ENCODE peak calls at places on chromosomes 5 and 9, in eight cellular contexts. H is spleen, B is psoas muscle, V is lower lobe of right lung, A is tibial artery, Z is gastrocnemius medialis, M is right lobe of liver, S is suprapubic skin. I is an unnamed sample. For H3K4me1, the result is how much of the 10 kb centered on the place peaks cover.

GRCh38 chr5:75412111-75412990 is 75.3 kb downstream of the HMGCR start:
- DNase-seq in H (no peak), B (no peak), V (no peak), A (no peak), Z (no peak), M (no peak), S (no peak), I (no peak)

GRCh38 chr5:53032188-53032587 is 43.0 kb downstream of the ITGA2 start:
- DNase-seq in H (no peak), B (no peak), V (no peak), A (no peak), Z (no peak), M (no peak), S (no peak), I (no peak)

GRCh38 chr5:59661939-59662615 is 231.4 kb downstream of the PDE4D start:
- DNase-seq in H (no peak), B (no peak), V (no peak), A (no peak), Z (no peak), M (no peak), S (no peak), I (no peak)

GRCh38 chr5:171207256-171207866 is 101.7 kb upstream of the TLX3 start:
- DNase-seq in H (no peak), B (no peak), V (no peak), A (no peak), Z (no peak), M (no peak), S (no peak), I (peak)

GRCh38 chr5:33310471-33310870 is 130.3 kb upstream of the TARS1 start:
- DNase-seq in H (no peak), B (no peak), V (no peak), A (no peak), Z (no peak), M (no peak), S (no peak), I (no peak)

GRCh38 chr5:142151436-142152382 is 43.1 kb downstream of the NDFIP1 start:
- DNase-seq in H (no peak), B (no peak), V (no peak), A (peak), Z (no peak), M (no peak), S (no peak), I (peak)

GRCh38 chr5:10452768-10453331 is 11.2 kb downstream of the ROPN1L start:
- DNase-seq in H (no peak), B (no peak), V (no peak), A (no peak), Z (no peak), M (no peak), S (no peak), I (no peak)

GRCh38 chr5:6729400-6730310 is 16.4 kb downstream of the TENT4A start:
- DNase-seq in H (peak), B (peak), V (no peak), A (no peak), Z (no peak), M (peak), S (peak), I (no peak)

GRCh38 chr5:157756122-157756521 is 12.6 kb downstream of the LSM11 start:
- DNase-seq in H (no peak), B (no peak), V (no peak), A (no peak), Z (no peak), M (no peak), S (no peak), I (no peak)

DNA sequence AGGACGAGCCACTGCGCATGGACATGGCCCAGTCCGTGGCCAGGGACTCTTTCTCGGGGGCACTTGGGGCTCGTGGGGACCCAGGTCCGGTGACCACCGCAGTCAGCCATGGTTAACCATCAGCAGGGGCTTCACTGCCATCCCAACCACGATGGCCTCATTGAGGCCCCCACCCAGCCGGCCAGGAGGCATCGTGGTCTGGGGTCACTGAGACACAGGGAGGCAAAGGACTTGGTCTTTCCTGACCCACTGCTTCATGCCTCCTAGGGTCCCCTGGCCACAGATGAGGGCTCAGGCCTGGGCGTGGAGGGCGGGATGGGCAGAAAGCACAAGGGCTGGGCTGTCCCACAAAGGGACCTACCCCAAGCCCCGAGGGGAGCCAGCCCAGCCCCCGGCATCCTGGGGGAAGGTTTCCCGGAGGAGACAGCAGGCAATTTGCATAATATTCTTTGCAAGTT is 6.6 kb downstream of the NACC2 start:
- DNase-seq in H (no peak), B (peak), V (peak), A (no peak), Z (no peak), M (no peak), S (no peak), I (no peak)
- H3K4me1 ChIP-seq in H (under half), B (half or more), V (half or more), A (half or more), Z (half or more), M (under half), S (half or more), I (half or more)

GRCh38 chr9:7366121-7366520 is 433.5 kb downstream of the DMAC1 start:
- DNase-seq in H (no peak), B (no peak), V (no peak), A (no peak), Z (no peak), M (no peak), S (no peak), I (no peak)

GRCh38 chr9:7371032-7371431 is 428.5 kb downstream of the DMAC1 start:
- DNase-seq in H (no peak), B (no peak), V (no peak), A (no peak), Z (no peak), M (no peak), S (no peak), I (no peak)

GRCh38 chr9:7370378-7370777 is 429.2 kb downstream of the DMAC1 start:
- DNase-seq in H (no peak), B (no peak), V (no peak), A (no peak), Z (no peak), M (no peak), S (no peak), I (no peak)

GRCh38 chr9:7369384-7369821 is 430.2 kb downstream of the DMAC1 start:
- DNase-seq in H (no peak), B (no peak), V (no peak), A (no peak), Z (no peak), M (no peak), S (no peak), I (no peak)

GRCh38 chr9:7368410-7369292 is 430.9 kb downstream of the DMAC1 start:
- DNase-seq in H (no peak), B (no peak), V (no peak), A (no peak), Z (no peak), M (no peak), S (no peak), I (no peak)
- H3K27ac ChIP-seq in H (peak), B (no peak), V (peak), A (no peak), Z (peak), M (peak), S (peak), I (no peak)

GRCh38 chr5:138461343-138462125 is 3.7 kb upstream of the EGR1 start:
- DNase-seq in H (no peak), B (no peak), V (peak), A (no peak), Z (no peak), M (no peak), S (no peak), I (no peak)
- H3K4me1 ChIP-seq in H (under half), B (under half), V (under half), A (under half), Z (under half), M (under half), S (half or more), I (under half)

DNA sequence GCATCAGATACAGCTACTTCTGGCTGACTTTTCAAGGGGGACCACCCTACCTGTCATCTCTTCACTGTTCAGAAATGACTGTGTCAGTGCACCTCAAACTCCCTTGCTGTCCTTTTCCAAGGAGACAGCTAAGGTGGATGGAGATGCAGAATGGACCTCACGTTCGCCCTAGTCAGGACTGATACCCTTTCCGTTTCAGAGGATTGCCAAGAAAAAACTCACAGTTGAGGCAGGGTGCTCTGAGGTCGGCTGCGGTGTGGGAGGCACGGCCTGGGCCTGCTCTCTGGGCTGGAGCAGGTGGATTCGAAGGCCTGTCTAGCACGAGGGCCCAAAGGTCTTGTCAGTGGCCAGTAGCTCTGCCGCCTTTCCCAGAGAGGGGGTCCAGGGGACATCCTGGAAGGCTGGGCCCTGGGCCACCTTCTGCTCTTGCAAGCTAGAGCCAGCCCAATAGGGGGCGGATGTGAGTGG is 2.2 kb upstream of the MSMP start:
- DNase-seq in H (peak), B (peak), V (peak), A (no peak), Z (no peak), M (peak), S (peak), I (no peak)
- H3K27ac ChIP-seq in H (peak), B (peak), V (peak), A (peak), Z (peak), M (peak), S (peak), I (no peak)

GRCh38 chr9:134063088-134063875 is 4.5 kb downstream of the BRD3 start:
- DNase-seq in H (peak), B (peak), V (peak), A (peak), Z (no peak), M (no peak), S (peak), I (no peak)
- H3K4me1 ChIP-seq in H (under half), B (half or more), V (half or more), A (under half), Z (half or more), M (under half), S (half or more), I (under half)

GRCh38 chr5:67245259-67245846 is 48.8 kb upstream of the CD180 start:
- DNase-seq in H (no peak), B (no peak), V (no peak), A (no peak), Z (no peak), M (no peak), S (no peak), I (no peak)
- H3K27ac ChIP-seq in H (no peak), B (no peak), V (peak), A (no peak), Z (peak), M (no peak), S (peak), I (no peak)

GRCh38 chr5:124713595-124713994 is 32.8 kb downstream of the ZNF608 start:
- DNase-seq in H (no peak), B (no peak), V (no peak), A (no peak), Z (no peak), M (no peak), S (no peak), I (no peak)

GRCh38 chr5:124718376-124718775 is 28.1 kb downstream of the ZNF608 start:
- DNase-seq in H (no peak), B (no peak), V (no peak), A (no peak), Z (no peak), M (no peak), S (no peak), I (no peak)

GRCh38 chr5:124712724-124713305 is 33.6 kb downstream of the ZNF608 start:
- DNase-seq in H (no peak), B (no peak), V (no peak), A (no peak), Z (no peak), M (no peak), S (no peak), I (no peak)

GRCh38 chr5:124716169-124716568 is 30.3 kb downstream of the ZNF608 start:
- DNase-seq in H (no peak), B (no peak), V (no peak), A (no peak), Z (no peak), M (no peak), S (no peak), I (no peak)

GRCh38 chr5:124714910-124715309 is 31.5 kb downstream of the ZNF608 start:
- DNase-seq in H (no peak), B (no peak), V (no peak), A (no peak), Z (no peak), M (no peak), S (no peak), I (no peak)
- H3K4me1 ChIP-seq in H (under half), B (under half), V (under half), A (under half), Z (under half), M (under half), S (under half), I (under half)

DNA sequence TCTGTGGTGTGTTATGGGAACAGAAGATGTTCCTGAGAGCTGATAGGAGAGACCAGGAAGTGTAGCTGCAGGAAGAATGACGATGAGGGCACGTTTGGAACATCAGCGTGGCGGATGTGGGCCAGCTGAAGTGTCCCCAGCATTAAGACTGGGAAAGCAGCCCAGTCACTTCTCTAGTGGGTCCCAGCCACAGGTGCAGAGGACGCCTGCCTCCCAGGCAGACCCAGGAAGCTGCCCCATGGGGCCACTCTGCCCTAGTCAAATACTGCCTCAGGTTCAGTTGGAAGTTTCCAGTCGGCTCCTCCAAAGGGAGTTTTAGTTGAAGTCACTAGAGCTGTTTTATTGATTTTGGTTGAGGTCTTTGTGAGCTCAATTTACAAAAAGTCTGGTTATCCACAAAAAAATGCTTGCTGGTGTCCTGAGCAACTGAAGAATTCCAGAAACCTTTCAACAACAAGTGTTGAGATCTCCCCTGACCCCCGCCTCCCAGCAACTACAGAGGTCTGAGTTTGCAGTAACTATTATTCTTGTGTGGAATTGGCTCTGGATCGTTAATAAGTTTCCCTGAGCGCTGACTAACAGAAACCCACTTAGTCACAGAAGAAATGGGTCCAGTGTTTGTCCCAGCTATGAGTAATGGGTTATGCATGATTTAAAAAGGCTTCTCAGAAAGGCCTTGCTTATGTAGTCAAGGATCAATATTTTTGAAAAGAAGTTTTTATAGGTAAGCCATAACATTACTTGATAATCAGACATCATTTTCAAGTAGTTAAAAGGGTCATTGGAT is 294.1 kb downstream of the FANCC start:
- DNase-seq in H (no peak), B (no peak), V (peak), A (no peak), Z (no peak), M (no peak), S (no peak), I (no peak)
- H3K27ac ChIP-seq in H (peak), B (peak), V (peak), A (peak), Z (peak), M (peak), S (peak), I (peak)

I was measured in testis.